ENCODE peak calls at places on chromosomes 12 and 14, in six cellular contexts. One of them, this sample, is unnamed. For H3K9me3, the result is how much of the 10 kb centered on the place peaks cover.

GRCh38 chr12:56590237-56590830 is 39.8 kb downstream of the BAZ2A start:
- DNase-seq in A549: no peak
- DNase-seq in mammary epithelial cell: peak
- DNase-seq in BE2C: peak
- DNase-seq in psoas muscle: no peak
- DNase-seq in spleen: no peak
- DNase-seq in this sample: no peak

GRCh38 chr14:95163132-95163531 is 5.8 kb upstream of the DICER1 start:
- DNase-seq in BE2C: no peak
- DNase-seq in A549: no peak
- DNase-seq in mammary epithelial cell: no peak
- DNase-seq in psoas muscle: no peak
- DNase-seq in spleen: no peak
- DNase-seq in this sample: no peak

GRCh38 chr14:99995700-99996356 is 69.4 kb upstream of the EVL start:
- DNase-seq in mammary epithelial cell: peak
- DNase-seq in psoas muscle: no peak
- DNase-seq in BE2C: peak
- DNase-seq in A549: peak
- DNase-seq in spleen: peak
- DNase-seq in this sample: peak

GRCh38 chr14:25010471-25010870 is 39.5 kb downstream of the STXBP6 start:
- DNase-seq in BE2C: no peak
- DNase-seq in spleen: no peak
- DNase-seq in mammary epithelial cell: no peak
- DNase-seq in A549: no peak
- DNase-seq in psoas muscle: no peak
- DNase-seq in this sample: no peak

GRCh38 chr12:29569392-29569791 is 71.9 kb upstream of the OVCH1 start:
- DNase-seq in BE2C: no peak
- DNase-seq in A549: no peak
- DNase-seq in mammary epithelial cell: no peak
- DNase-seq in spleen: no peak
- DNase-seq in psoas muscle: no peak
- DNase-seq in this sample: no peak

GRCh38 chr12:22321018-22321605 is 13.4 kb downstream of the ST8SIA1 start:
- DNase-seq in psoas muscle: no peak
- DNase-seq in spleen: peak
- DNase-seq in A549: no peak
- DNase-seq in BE2C: no peak
- DNase-seq in mammary epithelial cell: no peak
- DNase-seq in this sample: no peak

GRCh38 chr12:104055686-104056388 is 5.8 kb upstream of the GLT8D2 start:
- DNase-seq in A549: no peak
- DNase-seq in BE2C: peak
- DNase-seq in psoas muscle: peak
- DNase-seq in mammary epithelial cell: no peak
- DNase-seq in spleen: no peak
- DNase-seq in this sample: no peak

GRCh38 chr12:80837342-80837978 is 100.3 kb downstream of the LIN7A start:
- DNase-seq in spleen: no peak
- DNase-seq in psoas muscle: no peak
- DNase-seq in mammary epithelial cell: peak
- DNase-seq in A549: peak
- DNase-seq in BE2C: peak
- DNase-seq in this sample: no peak

GRCh38 chr14:33711761-33712160 is 239.1 kb downstream of the EGLN3 start:
- DNase-seq in mammary epithelial cell: no peak
- DNase-seq in psoas muscle: no peak
- DNase-seq in BE2C: no peak
- DNase-seq in A549: no peak
- DNase-seq in spleen: no peak
- DNase-seq in this sample: no peak

DNA sequence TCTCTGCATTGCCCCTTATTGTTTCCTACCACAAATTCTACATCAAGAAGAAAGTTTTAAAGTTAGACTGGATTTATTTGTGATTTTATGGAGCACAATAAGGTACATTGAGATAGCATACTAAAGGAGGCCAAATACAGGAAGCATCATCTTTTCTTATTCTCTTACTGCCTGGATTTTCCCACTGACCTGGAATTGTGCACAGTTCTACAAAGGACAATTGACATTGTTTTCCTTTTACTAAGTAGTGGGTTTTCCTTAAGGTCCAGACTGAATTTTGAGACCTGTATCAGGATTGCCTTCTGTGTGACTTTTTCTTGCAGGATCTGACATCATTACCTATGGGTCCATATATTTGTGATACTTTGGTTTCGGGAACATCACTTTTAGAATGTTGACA is 18.8 kb upstream of the ZNF140 start:
- DNase-seq in psoas muscle: no peak
- DNase-seq in spleen: no peak
- DNase-seq in BE2C: no peak
- DNase-seq in A549: no peak
- DNase-seq in mammary epithelial cell: no peak
- DNase-seq in this sample: no peak
- H3K9me3 ChIP-seq in psoas muscle: half or more
- H3K9me3 ChIP-seq in spleen: half or more
- H3K9me3 ChIP-seq in BE2C: under half
- H3K9me3 ChIP-seq in A549: half or more
- H3K9me3 ChIP-seq in mammary epithelial cell: half or more
- H3K9me3 ChIP-seq in this sample: half or more

DNA sequence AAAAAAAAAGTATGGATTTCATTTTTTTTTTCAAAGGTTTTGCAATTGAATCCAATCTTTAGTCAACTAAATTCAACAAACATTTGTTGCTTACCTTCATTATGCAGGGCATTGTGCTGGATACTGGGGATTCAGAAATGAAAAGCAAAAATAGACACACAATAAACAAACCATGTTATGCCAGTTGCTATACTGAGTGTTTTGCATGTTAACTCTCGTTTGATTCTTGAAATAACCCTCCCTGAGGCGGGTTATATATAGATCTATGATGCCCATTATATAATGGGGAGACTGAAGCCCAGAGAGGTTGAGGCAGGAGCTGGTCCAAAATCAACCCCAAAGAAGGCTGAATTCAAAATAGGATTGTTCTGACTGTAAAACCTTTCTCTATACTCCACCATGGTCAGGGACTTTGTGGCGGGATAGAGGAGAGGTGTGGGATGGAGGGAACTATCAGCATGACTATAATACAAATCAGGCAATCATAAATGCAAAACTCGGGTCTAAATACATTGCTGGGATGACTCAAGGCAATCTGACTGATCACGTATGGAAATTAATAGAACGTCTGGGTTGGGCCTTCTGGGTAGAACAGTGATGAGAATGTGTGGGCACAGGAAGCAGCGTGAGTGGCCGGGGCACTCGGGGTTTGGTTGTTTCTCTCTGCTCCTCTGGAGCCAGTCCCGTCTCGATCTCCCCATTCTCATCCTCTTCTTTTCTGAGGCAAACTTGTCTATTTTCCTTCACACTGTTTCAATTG is 485.6 kb downstream of the VRK1 start:
- DNase-seq in psoas muscle: no peak
- DNase-seq in BE2C: no peak
- DNase-seq in spleen: no peak
- DNase-seq in mammary epithelial cell: no peak
- DNase-seq in A549: no peak
- DNase-seq in this sample: no peak
- H3K9me3 ChIP-seq in psoas muscle: under half
- H3K9me3 ChIP-seq in BE2C: under half
- H3K9me3 ChIP-seq in spleen: under half
- H3K9me3 ChIP-seq in mammary epithelial cell: under half
- H3K9me3 ChIP-seq in A549: under half
- H3K9me3 ChIP-seq in this sample: under half

GRCh38 chr12:7169951-7170350 is 19.5 kb upstream of the PEX5 start:
- DNase-seq in mammary epithelial cell: no peak
- DNase-seq in spleen: no peak
- DNase-seq in A549: no peak
- DNase-seq in BE2C: no peak
- DNase-seq in psoas muscle: no peak
- DNase-seq in this sample: no peak

GRCh38 chr12:7175493-7175892 is 14.0 kb upstream of the PEX5 start:
- DNase-seq in spleen: no peak
- DNase-seq in BE2C: no peak
- DNase-seq in A549: no peak
- DNase-seq in mammary epithelial cell: peak
- DNase-seq in psoas muscle: no peak
- DNase-seq in this sample: no peak

GRCh38 chr12:7176595-7176994 is 12.9 kb upstream of the PEX5 start:
- DNase-seq in A549: no peak
- DNase-seq in spleen: no peak
- DNase-seq in mammary epithelial cell: no peak
- DNase-seq in BE2C: no peak
- DNase-seq in psoas muscle: no peak
- DNase-seq in this sample: no peak

DNA sequence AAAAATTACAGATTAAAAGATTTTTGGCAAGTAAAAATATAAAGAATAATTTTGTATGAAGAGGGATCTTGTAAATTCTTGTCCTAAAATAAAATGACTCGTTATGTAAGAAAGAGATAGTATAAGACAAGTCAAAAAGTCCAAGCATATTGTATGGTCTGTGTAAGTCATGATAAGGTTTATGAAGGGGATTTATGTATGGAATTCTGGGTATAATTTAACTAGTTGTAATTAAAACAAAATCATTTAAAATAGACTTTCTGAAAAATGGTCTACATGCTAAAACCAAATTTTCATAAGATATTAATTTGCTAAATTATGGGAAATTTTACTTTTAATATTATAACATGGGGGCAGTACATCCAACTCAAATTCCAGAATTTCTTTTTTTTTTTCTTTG is 17.6 kb upstream of the PEX5 start:
- DNase-seq in BE2C: no peak
- DNase-seq in psoas muscle: no peak
- DNase-seq in A549: no peak
- DNase-seq in mammary epithelial cell: no peak
- DNase-seq in spleen: no peak
- DNase-seq in this sample: no peak
- H3K9me3 ChIP-seq in BE2C: under half
- H3K9me3 ChIP-seq in psoas muscle: under half
- H3K9me3 ChIP-seq in A549: half or more
- H3K9me3 ChIP-seq in mammary epithelial cell: under half
- H3K9me3 ChIP-seq in spleen: under half
- H3K9me3 ChIP-seq in this sample: under half

DNA sequence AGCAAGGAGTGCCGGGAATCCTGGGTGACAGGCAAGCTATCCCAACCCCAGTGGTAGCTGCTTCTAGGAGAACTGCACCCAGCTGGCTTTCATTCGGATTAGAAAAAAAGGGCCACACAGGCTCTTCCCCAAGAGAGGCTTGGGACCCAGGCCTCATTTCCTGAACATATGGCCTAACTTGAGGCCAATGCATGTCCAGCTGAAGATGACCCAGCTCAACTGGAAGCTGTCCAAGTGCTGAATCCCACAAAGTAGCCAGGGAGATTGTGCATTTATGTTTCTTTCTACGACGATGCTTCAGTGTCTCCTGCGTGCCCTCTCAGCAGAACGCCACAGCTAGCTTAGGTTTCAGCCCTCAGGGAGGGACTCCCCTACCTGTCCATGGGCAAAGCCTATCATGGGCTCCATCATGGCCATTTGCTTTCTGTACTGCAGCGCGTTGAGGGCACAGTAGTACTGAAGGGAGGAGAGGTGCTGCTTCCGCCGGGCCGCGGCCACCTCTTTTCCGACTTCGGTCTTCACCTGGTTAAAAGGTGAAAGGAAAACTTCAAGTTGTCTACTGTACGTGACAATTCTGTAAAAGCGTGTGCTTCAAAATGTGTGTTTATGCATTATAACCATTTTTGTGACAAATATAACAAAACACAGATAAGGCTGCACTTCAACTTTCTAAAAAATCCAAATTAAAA is 29.1 kb downstream of the APPL2 start:
- DNase-seq in mammary epithelial cell: no peak
- DNase-seq in A549: no peak
- DNase-seq in BE2C: no peak
- DNase-seq in spleen: no peak
- DNase-seq in psoas muscle: no peak
- DNase-seq in this sample: no peak
- H3K9me3 ChIP-seq in mammary epithelial cell: under half
- H3K9me3 ChIP-seq in A549: under half
- H3K9me3 ChIP-seq in BE2C: under half
- H3K9me3 ChIP-seq in spleen: under half
- H3K9me3 ChIP-seq in psoas muscle: under half
- H3K9me3 ChIP-seq in this sample: under half

DNA sequence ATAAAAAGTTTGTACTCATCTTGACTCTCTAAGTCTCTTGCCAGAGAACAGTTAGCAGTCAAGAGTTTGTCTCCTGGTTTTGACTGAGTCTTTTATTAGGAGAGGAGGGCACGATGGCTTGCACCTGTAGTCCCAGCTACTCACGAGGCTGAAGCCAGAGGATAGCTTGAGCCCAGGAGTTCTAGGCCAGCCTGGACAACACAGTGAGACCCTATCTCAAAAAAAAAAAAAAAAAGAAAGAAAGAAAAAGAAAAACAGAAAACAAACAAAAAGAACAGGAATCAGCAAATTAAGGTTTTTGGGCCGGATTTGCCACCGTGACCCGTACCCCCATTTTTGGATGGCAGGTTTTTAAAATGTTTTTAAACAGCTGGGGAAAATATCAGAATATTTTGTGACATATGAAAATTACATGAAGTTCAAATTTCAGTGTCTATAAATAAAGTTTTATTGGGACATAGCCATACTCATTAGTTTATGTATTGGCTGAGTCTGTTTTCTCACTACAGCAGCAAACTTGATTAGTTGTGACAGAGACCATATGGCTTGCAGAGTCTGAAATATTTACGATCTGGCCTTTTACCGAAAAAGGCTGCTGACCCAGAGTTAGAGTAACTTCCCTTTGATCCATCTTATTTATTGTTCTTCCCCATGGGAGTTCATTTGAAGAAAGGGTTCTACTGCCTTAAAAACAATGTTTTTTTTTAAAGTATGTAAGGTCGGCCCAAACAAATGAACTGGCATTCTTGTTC is 31.2 kb downstream of the VEZT start:
- DNase-seq in psoas muscle: no peak
- DNase-seq in BE2C: peak
- DNase-seq in mammary epithelial cell: no peak
- DNase-seq in A549: no peak
- DNase-seq in spleen: no peak
- DNase-seq in this sample: no peak
- H3K9me3 ChIP-seq in psoas muscle: under half
- H3K9me3 ChIP-seq in BE2C: under half
- H3K9me3 ChIP-seq in mammary epithelial cell: under half
- H3K9me3 ChIP-seq in A549: under half
- H3K9me3 ChIP-seq in spleen: under half
- H3K9me3 ChIP-seq in this sample: under half

DNA sequence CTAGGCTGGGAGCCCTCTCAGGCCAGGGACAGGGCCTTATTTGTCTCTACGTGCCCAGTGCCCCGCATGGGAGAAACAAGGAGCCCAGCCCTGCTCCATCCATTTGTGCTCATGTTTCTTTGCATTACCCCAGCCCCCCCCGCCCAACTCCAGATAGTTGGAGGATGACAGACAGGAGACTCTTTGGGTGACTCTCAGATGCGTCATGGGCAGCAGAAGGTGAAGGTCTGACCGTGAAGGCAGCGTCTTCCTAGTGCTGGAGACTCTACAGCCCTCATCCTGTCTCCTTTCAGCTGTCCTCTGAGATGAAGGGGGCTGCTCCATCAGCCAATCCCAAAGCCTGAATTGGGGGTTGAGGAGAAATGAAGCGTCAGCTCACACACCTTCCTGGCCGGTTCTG is 283 bp upstream of the PSMB11 start:
- DNase-seq in A549: no peak
- DNase-seq in spleen: no peak
- DNase-seq in psoas muscle: no peak
- DNase-seq in BE2C: no peak
- DNase-seq in mammary epithelial cell: no peak
- DNase-seq in this sample: no peak
- H3K9me3 ChIP-seq in A549: under half
- H3K9me3 ChIP-seq in spleen: under half
- H3K9me3 ChIP-seq in psoas muscle: under half
- H3K9me3 ChIP-seq in BE2C: under half
- H3K9me3 ChIP-seq in mammary epithelial cell: under half
- H3K9me3 ChIP-seq in this sample: under half

This sample was measured in ascending aorta.